ENCODE peak calls at places on chromosomes 1 and 21, in ten cellular contexts. I is endothelial cell of umbilical vein, A is tibial nerve, T is stomach, L is A549, R is ovary, Q is sigmoid colon, X is spleen, N is adrenal gland, B is body of pancreas. K is an unnamed sample.

GRCh38 chr1:226668173-226668560 is 70.9 kb downstream of the ITPKB start:
- DNase-seq in I (no peak), L (no peak), T (no peak), R (no peak), B (no peak), A (no peak), Q (peak), N (no peak), X (no peak), K (no peak)

GRCh38 chr1:202991112-202991511 is 16.1 kb upstream of the TMEM183A start:
- DNase-seq in B (no peak), R (no peak), T (no peak), Q (no peak), L (no peak), I (no peak), N (no peak), X (no peak), A (no peak), K (no peak)

GRCh38 chr1:7207875-7208646 is 422.8 kb downstream of the CAMTA1 start:
- DNase-seq in I (peak), B (peak), Q (no peak), L (peak), R (no peak), A (no peak), X (peak), N (peak), T (peak), K (peak)

GRCh38 chr1:118984990-118985608 is 3.0 kb downstream of the TBX15 start:
- DNase-seq in A (no peak), R (no peak), Q (no peak), L (no peak), T (no peak), B (no peak), X (no peak), I (no peak), N (no peak), K (peak)

GRCh38 chr1:209249280-209249670 is 334.2 kb upstream of the CAMK1G start:
- DNase-seq in B (no peak), Q (no peak), X (no peak), R (no peak), A (no peak), N (no peak), T (no peak), L (no peak), I (no peak), K (no peak)

GRCh38 chr1:37002898-37003297 is 31.4 kb downstream of the GRIK3 start:
- DNase-seq in Q (no peak), T (no peak), B (no peak), X (no peak), N (no peak), A (no peak), L (no peak), R (no peak), I (no peak), K (no peak)

GRCh38 chr1:170063109-170063826 is 11.2 kb downstream of the KIFAP3 start:
- DNase-seq in L (no peak), R (no peak), B (no peak), Q (no peak), I (no peak), X (no peak), A (no peak), N (no peak), T (no peak), K (no peak)

GRCh38 chr1:176206006-176206960 is 803 bp downstream of the COP1 start:
- DNase-seq in Q (peak), R (no peak), X (peak), A (peak), L (peak), B (peak), N (peak), T (peak), I (peak), K (peak)

GRCh38 chr1:155081472-155082300 is 3.0 kb downstream of the EFNA3 start:
- DNase-seq in I (no peak), X (peak), R (no peak), A (no peak), T (no peak), N (no peak), B (no peak), Q (peak), L (no peak), K (no peak)

GRCh38 chr1:151820940-151821339 is 10.7 kb downstream of the RORC start:
- DNase-seq in R (no peak), I (no peak), T (peak), N (no peak), L (no peak), B (peak), Q (no peak), X (no peak), A (no peak), K (peak)

GRCh38 chr21:44892536-44893277 is 19.2 kb upstream of the PTTG1IP start:
- DNase-seq in B (peak), N (peak), I (peak), R (no peak), Q (no peak), T (peak), L (no peak), X (peak), A (peak), K (peak)

GRCh38 chr1:8061210-8061609 is 35.1 kb upstream of the ERRFI1 start:
- DNase-seq in Q (no peak), I (peak), T (peak), N (peak), L (peak), X (no peak), B (peak), A (peak), R (no peak), K (peak)

GRCh38 chr21:38227401-38227800 is 29.4 kb upstream of the KCNJ15 start:
- DNase-seq in X (no peak), N (no peak), B (no peak), R (no peak), T (no peak), Q (no peak), I (no peak), A (no peak), L (no peak), K (no peak)

GRCh38 chr1:101338714-101339430 is 102.1 kb downstream of the S1PR1 start:
- DNase-seq in I (no peak), R (no peak), B (no peak), X (no peak), T (no peak), N (no peak), A (no peak), L (no peak), Q (no peak), K (no peak)

GRCh38 chr1:41919764-41920397 is 1.2 kb upstream of the HIVEP3 start:
- DNase-seq in I (no peak), T (peak), L (no peak), Q (no peak), X (peak), N (peak), B (peak), R (no peak), A (no peak), K (peak)

GRCh38 chr21:45277101-45278045 is 10.3 kb downstream of the POFUT2 start:
- DNase-seq in T (peak), L (no peak), A (no peak), X (peak), B (no peak), N (peak), Q (peak), I (no peak), R (peak), K (peak)

GRCh38 chr21:35619184-35619583 is 441.1 kb downstream of the SETD4 start:
- DNase-seq in Q (no peak), I (peak), N (no peak), T (no peak), A (no peak), B (no peak), R (no peak), L (no peak), X (no peak), K (no peak)

GRCh38 chr21:41634858-41635257 is 126.9 kb upstream of the TMPRSS2 start:
- DNase-seq in X (no peak), Q (no peak), N (no peak), I (no peak), T (no peak), R (no peak), L (no peak), B (no peak), A (no peak), K (no peak)

GRCh38 chr1:189752461-189752860 is 725.2 kb downstream of the BRINP3 start:
- DNase-seq in I (no peak), R (no peak), N (no peak), X (no peak), T (no peak), L (no peak), B (no peak), Q (no peak), A (no peak), K (no peak)

GRCh38 chr1:173551699-173552098 is 51.2 kb downstream of the SLC9C2 start:
- DNase-seq in R (no peak), X (no peak), A (no peak), Q (no peak), B (no peak), I (no peak), T (no peak), L (no peak), N (no peak), K (no peak)

GRCh38 chr1:183546427-183546826 is 43.8 kb downstream of the NCF2 start:
- DNase-seq in T (no peak), X (no peak), R (no peak), I (no peak), A (no peak), B (no peak), L (no peak), Q (no peak), N (no peak), K (no peak)

GRCh38 chr1:26922901-26923300 is 1.4 kb downstream of the NUDC start:
- DNase-seq in L (no peak), Q (no peak), R (no peak), N (no peak), I (no peak), A (no peak), X (no peak), B (peak), T (no peak), K (no peak)

GRCh38 chr1:26923711-26924110 is 2.2 kb downstream of the NUDC start:
- DNase-seq in I (peak), B (no peak), Q (no peak), X (no peak), R (no peak), A (no peak), N (no peak), T (no peak), L (no peak), K (no peak)

GRCh38 chr1:26922201-26922729 is 722 bp downstream of the NUDC start:
- DNase-seq in R (no peak), T (no peak), L (no peak), X (no peak), B (no peak), A (no peak), Q (no peak), N (peak), I (peak), K (no peak)

GRCh38 chr1:26921126-26921461 is 449 bp upstream of the NUDC start:
- DNase-seq in Q (no peak), X (peak), A (no peak), B (no peak), T (no peak), N (no peak), R (no peak), L (no peak), I (no peak), K (no peak)

DNA sequence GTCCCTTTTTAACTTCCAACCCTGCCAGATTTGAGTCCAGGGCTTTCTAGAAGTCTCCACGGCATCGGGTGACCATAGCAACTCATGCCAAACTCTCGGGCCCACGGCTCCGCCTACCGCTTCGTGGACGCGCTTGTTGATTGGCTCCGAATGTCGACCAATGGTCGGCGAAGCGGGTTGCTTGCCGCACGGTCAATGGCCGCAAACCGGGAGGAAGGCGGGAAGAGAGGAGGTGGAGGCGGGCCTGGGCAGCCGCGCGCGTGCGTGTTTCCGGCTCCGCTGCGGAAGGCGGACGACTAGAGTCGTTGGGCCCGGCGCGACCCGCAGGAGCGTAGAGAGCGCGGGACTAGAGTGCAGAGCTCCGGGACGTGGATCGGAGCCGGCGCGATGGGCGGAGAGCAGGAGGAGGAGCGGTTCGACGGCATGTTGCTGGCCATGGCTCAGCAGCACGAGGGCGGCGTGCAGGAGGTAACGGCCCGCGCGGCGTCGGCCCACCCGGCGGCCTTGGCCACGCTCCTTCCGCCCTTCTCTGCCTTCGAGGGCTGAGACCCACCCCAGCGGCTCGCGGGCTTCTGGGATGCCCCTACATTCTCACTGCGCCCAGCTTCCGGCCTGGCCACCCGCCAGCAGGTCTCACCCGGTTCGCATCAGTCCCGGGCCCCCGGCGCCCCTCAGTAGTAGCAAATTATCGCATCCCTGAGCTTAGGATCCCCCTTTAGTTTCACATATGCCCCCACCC is at the start of gene NUDC:
- DNase-seq in T (peak), I (peak), Q (peak), R (peak), X (peak), N (peak), L (peak), A (peak), B (peak), K (peak)
- TF ChIP-seq POLR2A in T (no peak), I (peak), Q (peak), R (peak), X (peak), N (peak), L (peak), A (peak), B (peak), K (peak)

GRCh38 chr1:117605811-117606607 is at the start of gene TENT5C:
- DNase-seq in I (peak), T (peak), B (peak), Q (peak), X (peak), R (peak), L (peak), N (peak), A (peak), K (peak)

GRCh38 chr1:117608213-117608612 is 2.4 kb downstream of the TENT5C start:
- DNase-seq in X (no peak), B (peak), A (no peak), T (no peak), I (no peak), R (no peak), Q (no peak), N (no peak), L (no peak), K (no peak)

GRCh38 chr1:117606608-117607261 is 887 bp downstream of the TENT5C start:
- DNase-seq in N (peak), R (peak), I (no peak), A (peak), T (peak), Q (peak), B (peak), X (peak), L (no peak), K (peak)

GRCh38 chr1:117608758-117609157 is 2.9 kb downstream of the TENT5C start:
- DNase-seq in Q (no peak), N (no peak), A (no peak), R (no peak), B (no peak), T (no peak), I (no peak), L (no peak), X (no peak), K (no peak)

DNA sequence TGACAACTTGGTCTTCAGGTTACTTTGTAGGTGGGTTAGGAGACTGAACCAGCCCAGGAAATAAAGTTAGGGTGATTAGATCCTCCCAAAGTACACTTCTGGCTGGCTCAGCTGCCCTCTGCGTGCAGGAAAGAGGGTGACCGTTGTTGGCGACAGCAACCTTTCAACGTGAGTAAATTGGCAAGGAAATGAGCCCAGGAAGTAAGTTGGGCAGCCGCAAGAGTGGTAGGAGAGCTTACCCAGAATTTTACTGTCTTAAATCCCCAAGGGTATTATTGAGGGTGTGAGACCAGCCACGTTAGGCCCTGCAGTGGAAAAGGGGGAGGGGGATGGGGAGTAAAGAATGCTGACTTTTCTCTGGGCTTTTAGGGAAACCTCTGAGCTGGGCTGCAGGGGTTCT is 1.6 kb downstream of the TENT5C start:
- DNase-seq in X (no peak), R (no peak), L (no peak), Q (no peak), N (peak), A (no peak), I (no peak), B (peak), T (peak), K (peak)
- H3K27ac ChIP-seq in X (peak), R (no peak), L (no peak), Q (peak), N (peak), A (no peak), I (no peak), B (peak), T (peak), K (peak)

GRCh38 chr1:998905-999796 is 746 bp downstream of the HES4 start:
- DNase-seq in A (no peak), B (no peak), L (no peak), I (no peak), N (no peak), R (peak), X (peak), Q (peak), T (no peak), K (no peak)

GRCh38 chr1:1001057-1001630 is 1.2 kb upstream of the HES4 start:
- DNase-seq in B (no peak), Q (peak), N (no peak), R (peak), A (no peak), L (no peak), I (no peak), T (no peak), X (peak), K (no peak)

GRCh38 chr1:999797-1000356 is at the start of gene HES4:
- DNase-seq in Q (peak), L (no peak), A (peak), T (peak), R (peak), X (peak), B (peak), N (peak), I (peak), K (peak)

GRCh38 chr1:1001631-1002300 is 1.9 kb upstream of the HES4 start:
- DNase-seq in R (peak), B (peak), L (peak), A (peak), I (peak), N (peak), X (peak), Q (peak), T (peak), K (peak)

GRCh38 chr1:1000357-1001056 is 610 bp upstream of the HES4 start:
- DNase-seq in Q (peak), L (no peak), I (peak), X (peak), T (peak), N (no peak), B (peak), R (peak), A (peak), K (peak)
- TF ChIP-seq POLR2A in Q (peak), L (peak), I (no peak), X (no peak), T (no peak), N (no peak), B (peak), R (peak), A (peak), K (no peak)

DNA sequence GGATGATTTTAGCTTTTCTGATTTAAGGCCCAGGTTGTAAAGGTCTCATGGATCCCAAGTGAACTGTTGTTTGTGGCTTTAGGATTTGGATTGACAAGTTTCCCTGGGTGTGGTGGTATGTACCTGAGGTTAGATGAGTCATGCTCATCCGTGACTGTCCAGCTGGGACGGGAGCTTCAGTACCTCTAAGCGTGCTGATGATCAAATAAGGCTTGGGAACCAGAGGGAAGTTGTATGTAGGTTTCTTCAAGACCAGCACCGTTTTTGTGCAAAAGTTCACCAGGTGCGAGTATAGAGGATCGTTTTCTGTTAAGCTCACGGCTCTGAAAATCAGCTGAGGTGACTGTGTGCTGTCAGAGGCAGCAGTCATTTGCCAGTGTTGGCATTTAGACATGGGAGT is 19.8 kb downstream of the PLA2G2E start:
- DNase-seq in L (no peak), A (no peak), N (no peak), B (no peak), X (no peak), T (no peak), R (no peak), Q (no peak), I (no peak), K (no peak)
- H3K27ac ChIP-seq in L (no peak), A (no peak), N (no peak), B (no peak), X (no peak), T (no peak), R (no peak), Q (no peak), I (no peak), K (no peak)

GRCh38 chr1:205748398-205749093 is 1.4 kb downstream of the NUCKS1 start:
- DNase-seq in Q (no peak), A (peak), B (peak), T (no peak), N (peak), I (no peak), R (no peak), X (no peak), L (no peak), K (no peak)

GRCh38 chr1:205750683-205751651 is 985 bp upstream of the NUCKS1 start:
- DNase-seq in B (no peak), Q (no peak), A (no peak), T (no peak), X (no peak), R (no peak), L (no peak), N (no peak), I (no peak), K (no peak)

GRCh38 chr1:205749826-205750682 is at the start of gene NUCKS1:
- DNase-seq in R (peak), A (peak), Q (peak), B (peak), N (peak), I (peak), X (peak), L (peak), T (peak), K (peak)

GRCh38 chr1:205746757-205747412 is 3.1 kb downstream of the NUCKS1 start:
- DNase-seq in X (no peak), T (no peak), Q (no peak), I (peak), R (no peak), B (no peak), A (no peak), N (no peak), L (no peak), K (no peak)

DNA sequence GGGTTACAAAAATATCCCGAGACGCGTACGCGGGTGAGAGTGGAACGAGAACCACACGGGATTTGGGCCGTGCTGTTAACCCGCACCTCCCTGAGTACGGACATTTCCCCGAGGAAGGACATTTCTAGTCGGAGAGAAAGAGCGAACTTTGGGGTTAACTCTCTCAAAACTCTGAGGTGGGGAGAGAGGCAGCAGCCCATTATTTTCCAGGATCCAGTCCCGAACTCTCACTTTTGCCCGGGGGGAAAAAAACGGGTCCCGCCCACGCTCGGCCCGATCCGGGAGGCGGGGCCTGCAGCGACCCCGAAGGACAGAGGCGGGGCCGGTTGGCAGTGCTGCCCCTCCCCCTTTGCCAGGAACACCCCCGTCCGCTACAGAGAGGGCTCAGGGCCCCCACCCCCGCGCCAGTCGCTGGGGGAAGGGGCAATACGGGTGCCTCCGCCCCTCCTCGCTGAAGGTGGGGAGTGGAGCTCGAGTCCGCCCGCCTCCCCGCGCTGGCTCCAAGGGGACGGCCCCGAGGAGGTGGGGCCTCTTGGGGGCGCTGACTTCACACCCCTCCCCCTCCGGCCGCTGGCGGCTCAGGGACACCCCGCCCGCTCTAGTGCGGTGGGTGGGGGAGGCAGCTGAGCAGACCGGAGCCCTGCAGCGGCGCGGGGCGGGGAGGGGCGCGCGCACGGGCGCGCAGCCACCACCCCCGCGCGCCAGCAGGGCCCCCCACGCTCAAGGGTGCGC is 722 bp downstream of the NUCKS1 start:
- DNase-seq in Q (peak), I (peak), X (peak), A (peak), L (peak), N (peak), T (peak), B (peak), R (peak), K (peak)
- TF ChIP-seq POLR2A in Q (peak), I (peak), X (no peak), A (peak), L (peak), N (peak), T (no peak), B (peak), R (peak), K (peak)

GRCh38 chr1:164651378-164651951 is 92.5 kb downstream of the PBX1 start:
- DNase-seq in I (no peak), Q (no peak), N (peak), A (no peak), B (peak), T (peak), R (peak), L (peak), X (no peak), K (no peak)
- H3K27ac ChIP-seq in I (no peak), Q (peak), N (peak), A (no peak), B (peak), T (peak), R (peak), L (peak), X (no peak), K (no peak)

K was measured in upper lobe of left lung.